ENCODE peak calls at places on chromosomes 2 and 18, in nine cellular contexts. Y is choroid plexus epithelial cell, B is NCI-H2081, E is HCEC 1CT, Z is NCI-H524, A is RWPE2, J is tibial artery, S is RPMI8226, H is non-pigmented ciliary epithelial cell. Q is an unnamed sample.

GRCh38 chr2:234823196-234823876 is 128.5 kb upstream of the SH3BP4 start:
- DNase-seq in Z (no peak), E (no peak), J (peak; percentile 54), S (no peak), A (no peak), Y (no peak), B (no peak), H (no peak), Q (no peak)

GRCh38 chr2:73981081-73981968 is 3.4 kb upstream of the TET3 start:
- DNase-seq in J (no peak), E (peak; percentile 62), Z (peak; percentile 68), S (peak; percentile 81), B (peak; percentile 63), Y (no peak), A (no peak), H (no peak), Q (peak; percentile 71)

GRCh38 chr2:177733322-177733855 is 339.2 kb downstream of the PDE11A start:
- DNase-seq in A (no peak), B (no peak), E (no peak), J (no peak), S (no peak), Y (no peak), H (no peak), Z (no peak), Q (no peak)

GRCh38 chr18:50748243-50749229 is 71.3 kb downstream of the MRO start:
- DNase-seq in E (no peak), S (no peak), J (no peak), B (no peak), Y (peak; percentile 8), A (no peak), H (no peak), Z (peak; percentile 91), Q (no peak)

GRCh38 chr2:58762176-58762781 is 521.2 kb upstream of the FANCL start:
- DNase-seq in J (no peak), A (no peak), S (peak; percentile 43), H (peak; percentile 53), B (peak; percentile 86), Z (peak; percentile 80), Y (peak; percentile 79), E (peak; percentile 35), Q (peak; percentile 52)

GRCh38 chr2:46977899-46978298 is 62.3 kb upstream of the MCFD2 start:
- DNase-seq in A (no peak), H (no peak), E (no peak), S (peak; percentile 77), J (no peak), Z (no peak), Y (no peak), B (no peak), Q (no peak)

GRCh38 chr18:28961669-28962228 is 784.8 kb upstream of the CDH2 start:
- DNase-seq in H (no peak), Y (peak; percentile 62), Z (peak; percentile 15), S (peak; percentile 62), A (no peak), J (no peak), B (peak; percentile 71), E (peak; percentile 12), Q (peak; percentile 23)

GRCh38 chr2:3178206-3179031 is 199.2 kb downstream of the EIPR1 start:
- DNase-seq in E (no peak), H (no peak), J (no peak), S (no peak), Y (no peak), Z (no peak), A (no peak), B (no peak), Q (no peak)

GRCh38 chr2:128646691-128647090 is 328.0 kb upstream of the HS6ST1 start:
- DNase-seq in Y (no peak), A (no peak), H (no peak), S (no peak), J (no peak), B (no peak), E (no peak), Z (no peak), Q (no peak)

GRCh38 chr18:55381277-55381676 is 206.7 kb downstream of the TCF4 start:
- DNase-seq in S (peak; percentile 9), H (peak; percentile 86), Z (no peak), B (no peak), E (peak; percentile 53), Y (peak; percentile 92), A (no peak), J (no peak), Q (no peak)

GRCh38 chr2:177088542-177088941 is 124.1 kb upstream of the HNRNPA3 start:
- DNase-seq in Y (no peak), S (no peak), A (no peak), Z (no peak), E (no peak), B (no peak), J (no peak), H (no peak), Q (no peak)

GRCh38 chr18:48902856-48903601 is 47.7 kb downstream of the SMAD7 start:
- DNase-seq in Y (peak; percentile 96), A (peak; percentile 29), E (no peak), J (peak; percentile 87), Z (no peak), S (no peak), B (no peak), H (no peak), Q (no peak)

GRCh38 chr2:72993147-72993546 is 75.8 kb downstream of the EMX1 start:
- DNase-seq in Z (peak; percentile 13), H (no peak), J (no peak), S (peak; percentile 59), E (peak; percentile 9), B (peak; percentile 30), Y (peak; percentile 36), A (peak; percentile 19), Q (peak; percentile 13)

GRCh38 chr18:63107171-63107850 is 212.3 kb downstream of the BCL2 start:
- DNase-seq in J (no peak), E (no peak), S (no peak), A (no peak), B (peak; percentile 66), H (no peak), Z (no peak), Y (peak; percentile 11), Q (no peak)

GRCh38 chr2:39313575-39313974 is 69.8 kb upstream of the CDKL4 start:
- DNase-seq in B (no peak), E (peak; percentile 87), Y (peak; percentile 28), J (no peak), Z (no peak), H (peak; percentile 60), A (no peak), S (no peak), Q (no peak)

GRCh38 chr2:145484443-145485086 is 964.6 kb upstream of the ZEB2 start:
- DNase-seq in S (no peak), E (peak; percentile 74), H (peak; percentile 43), A (no peak), J (no peak), Y (peak; percentile 84), B (no peak), Z (no peak), Q (peak; percentile 23)

GRCh38 chr2:98901291-98901690 is 34.7 kb downstream of the CRACDL start:
- DNase-seq in Z (no peak), S (no peak), E (no peak), H (no peak), B (no peak), A (no peak), J (no peak), Y (no peak), Q (no peak)

GRCh38 chr2:47357475-47357874 is 45.5 kb upstream of the MSH2 start:
- DNase-seq in J (no peak), E (peak; percentile 22), B (no peak), Y (peak; percentile 80), A (no peak), S (peak; percentile 51), H (no peak), Z (no peak), Q (peak; percentile 34)

GRCh38 chr2:125033871-125034270 is 1008.8 kb downstream of the CNTNAP5 start:
- DNase-seq in J (no peak), S (no peak), E (no peak), H (no peak), Z (no peak), A (no peak), Y (no peak), B (no peak), Q (no peak)

GRCh38 chr2:160405077-160405865 is 88.3 kb downstream of the RBMS1 start:
- DNase-seq in Z (no peak), B (no peak), Y (no peak), A (no peak), E (no peak), H (no peak), J (no peak), S (no peak), Q (no peak)

GRCh38 chr18:23835506-23835905 is 146.3 kb downstream of the LAMA3 start:
- DNase-seq in S (no peak), A (no peak), H (no peak), Z (no peak), Y (peak; percentile 71), B (no peak), E (peak; percentile 35), J (no peak), Q (no peak)

GRCh38 chr18:657998-658946 is 819 bp downstream of the TYMS start:
- DNase-seq in Z (peak; percentile 83), Y (peak; percentile 84), S (peak; percentile 95), A (peak; percentile 93), E (peak; percentile 87), H (peak; percentile 38), J (peak; percentile 76), B (peak; percentile 90), Q (peak; percentile 94)

GRCh38 chr2:199303814-199304213 is 153.9 kb downstream of the SATB2 start:
- DNase-seq in S (no peak), J (no peak), H (peak; percentile 95), B (no peak), Z (no peak), Y (peak; percentile 67), E (peak; percentile 92), A (no peak), Q (peak; percentile 57)

GRCh38 chr2:218990052-218990451 is 3.2 kb downstream of the CRYBA2 start:
- DNase-seq in H (no peak), A (peak; percentile 42), S (no peak), Y (no peak), B (no peak), J (no peak), E (no peak), Z (no peak), Q (no peak)

GRCh38 chr2:148875387-148876051 is 492 bp downstream of the KIF5C start:
- DNase-seq in H (no peak), A (no peak), S (no peak), J (no peak), E (no peak), Z (peak; percentile 28), B (peak; percentile 70), Y (no peak), Q (no peak)

GRCh38 chr2:96386470-96386869 is 50.9 kb downstream of the NCAPH start:
- DNase-seq in E (no peak), Y (peak; percentile 15), A (no peak), H (no peak), Z (no peak), J (no peak), B (peak; percentile 53), S (no peak), Q (peak; percentile 41)

GRCh38 chr2:176494949-176495353 is 225.7 kb downstream of the MTX2 start:
- DNase-seq in Z (no peak), E (no peak), Y (no peak), H (no peak), S (peak; percentile 55), A (no peak), J (peak; percentile 83), B (no peak), Q (no peak)

GRCh38 chr2:172442072-172442895 is 14.9 kb downstream of the ITGA6 start:
- DNase-seq in E (peak; percentile 94), B (no peak), H (peak; percentile 81), Y (peak; percentile 75), A (peak; percentile 99), S (no peak), Z (no peak), J (no peak), Q (peak; percentile 95)

GRCh38 chr2:224086226-224086911 is 47.3 kb upstream of the SERPINE2 start:
- DNase-seq in S (no peak), E (peak; percentile 96), Y (peak; percentile 89), J (peak; percentile 72), A (peak; percentile 73), H (peak; percentile 82), Z (no peak), B (no peak), Q (peak; percentile 74)

GRCh38 chr18:11251891-11252270 is 102.5 kb upstream of the PIEZO2 start:
- DNase-seq in B (no peak), Y (peak; percentile 82), A (no peak), E (no peak), Z (no peak), H (no peak), J (no peak), S (no peak), Q (no peak)

GRCh38 chr2:206801417-206801772 is 36.0 kb downstream of the FASTKD2 start:
- DNase-seq in A (no peak), J (no peak), S (no peak), H (no peak), E (no peak), Z (no peak), Y (no peak), B (no peak), Q (no peak)